ENCODE peak calls at places on chromosomes 3 and 15, in four cellular contexts. One of them, this sample, is unnamed.

GRCh38 chr3:138833908-138834358 is 795 bp downstream of the PIK3CB start:
- DNase-seq in Daoy: no peak
- DNase-seq in hypothalamus: no peak
- DNase-seq in right cardiac atrium: no peak
- DNase-seq in this sample: peak

GRCh38 chr3:132117642-132118041 is 82.8 kb upstream of the CPNE4 start:
- DNase-seq in hypothalamus: no peak
- DNase-seq in right cardiac atrium: no peak
- DNase-seq in Daoy: no peak
- DNase-seq in this sample: no peak

GRCh38 chr15:76714950-76715349 is 190.2 kb downstream of the SCAPER start:
- DNase-seq in right cardiac atrium: peak
- DNase-seq in Daoy: no peak
- DNase-seq in hypothalamus: no peak
- DNase-seq in this sample: no peak

GRCh38 chr3:3636815-3637214 is 162.4 kb upstream of the LRRN1 start:
- DNase-seq in Daoy: no peak
- DNase-seq in right cardiac atrium: no peak
- DNase-seq in hypothalamus: no peak
- DNase-seq in this sample: no peak

GRCh38 chr3:14441240-14441919 is 39.0 kb downstream of the SLC6A6 start:
- DNase-seq in hypothalamus: no peak
- DNase-seq in right cardiac atrium: peak
- DNase-seq in Daoy: no peak
- DNase-seq in this sample: no peak

GRCh38 chr3:187619461-187619860 is 50.7 kb downstream of the SST start:
- DNase-seq in hypothalamus: no peak
- DNase-seq in Daoy: no peak
- DNase-seq in right cardiac atrium: no peak
- DNase-seq in this sample: no peak

GRCh38 chr3:62833538-62833937 is 41.7 kb downstream of the CADPS start:
- DNase-seq in right cardiac atrium: no peak
- DNase-seq in Daoy: peak
- DNase-seq in hypothalamus: no peak
- DNase-seq in this sample: no peak

GRCh38 chr15:60469893-60470641 is 8.9 kb downstream of the ICE2 start:
- DNase-seq in Daoy: no peak
- DNase-seq in right cardiac atrium: no peak
- DNase-seq in hypothalamus: no peak
- DNase-seq in this sample: no peak

GRCh38 chr3:44999782-45000181 is 23.7 kb downstream of the EXOSC7 start:
- DNase-seq in Daoy: no peak
- DNase-seq in hypothalamus: no peak
- DNase-seq in right cardiac atrium: no peak
- DNase-seq in this sample: no peak

GRCh38 chr3:158095302-158095997 is 10.8 kb downstream of the SHOX2 start:
- DNase-seq in Daoy: no peak
- DNase-seq in right cardiac atrium: peak
- DNase-seq in hypothalamus: no peak
- DNase-seq in this sample: no peak

GRCh38 chr15:70254186-70254974 is 156.7 kb upstream of the TLE3 start:
- DNase-seq in hypothalamus: no peak
- DNase-seq in Daoy: no peak
- DNase-seq in right cardiac atrium: no peak
- DNase-seq in this sample: no peak

GRCh38 chr15:39502616-39503195 is 78.2 kb upstream of the THBS1 start:
- DNase-seq in hypothalamus: no peak
- DNase-seq in Daoy: no peak
- DNase-seq in right cardiac atrium: no peak
- DNase-seq in this sample: no peak